ENCODE peak calls at places on chromosome 13, in four cellular contexts. Z is GM12878, G is H1, A is HepG2. X is an unnamed sample.

GRCh38 chr13:104565888-104566287 is 1499.7 kb upstream of the SLC10A2 start:
- DNase-seq in Z (no peak), G (no peak), A (no peak), X (no peak)

GRCh38 chr13:35789335-35790166 is 313.1 kb upstream of the MAB21L1 start:
- DNase-seq in A (peak), G (no peak), Z (no peak), X (no peak)

GRCh38 chr13:43783820-43784219 is 3.0 kb downstream of the ENOX1 start:
- DNase-seq in Z (no peak), G (no peak), A (no peak), X (no peak)

GRCh38 chr13:50676602-50677001 is 166.9 kb downstream of the DLEU7 start:
- DNase-seq in Z (no peak), G (no peak), A (no peak), X (no peak)

GRCh38 chr13:20408181-20408580 is 117.5 kb downstream of the CRYL1 start:
- DNase-seq in A (no peak), G (no peak), Z (no peak), X (no peak)

GRCh38 chr13:60335531-60335930 is 61.5 kb upstream of the TDRD3 start:
- DNase-seq in Z (no peak), G (no peak), A (peak), X (no peak)

GRCh38 chr13:111531505-111531904 is 211.1 kb downstream of the TEX29 start:
- DNase-seq in G (no peak), Z (no peak), A (no peak), X (no peak)

GRCh38 chr13:33817513-33817842 is 471 bp upstream of the RFC3 start:
- DNase-seq in A (no peak), Z (no peak), G (no peak), X (no peak)

GRCh38 chr13:44132710-44133109 is 240.9 kb upstream of the SERP2 start:
- DNase-seq in A (no peak), Z (no peak), G (no peak), X (no peak)

GRCh38 chr13:107866007-107866665 is 349.2 kb downstream of the LIG4 start:
- DNase-seq in G (peak), Z (no peak), A (no peak), X (peak)

GRCh38 chr13:36345438-36346221 is 564 bp downstream of the SPART start:
- DNase-seq in A (peak), Z (no peak), G (peak), X (peak)

GRCh38 chr13:112521073-112521685 is 66.8 kb downstream of the TUBGCP3 start:
- DNase-seq in A (no peak), Z (no peak), G (peak), X (no peak)

GRCh38 chr13:39283062-39283461 is 244.8 kb downstream of the NHLRC3 start:
- DNase-seq in A (no peak), Z (no peak), G (no peak), X (no peak)

GRCh38 chr13:43411741-43412140 is 375.0 kb downstream of the ENOX1 start:
- DNase-seq in A (no peak), Z (no peak), G (no peak), X (no peak)

GRCh38 chr13:112112534-112113276 is 45.8 kb downstream of the SOX1 start:
- DNase-seq in Z (no peak), A (no peak), G (no peak), X (no peak)

GRCh38 chr13:111621164-111621563 is 300.7 kb downstream of the TEX29 start:
- DNase-seq in A (no peak), G (no peak), Z (no peak), X (no peak)

GRCh38 chr13:112870062-112870352 is 99.0 kb upstream of the MCF2L start:
- DNase-seq in A (no peak), G (no peak), Z (no peak), X (no peak)

GRCh38 chr13:23725922-23726321 is 155.7 kb downstream of the TNFRSF19 start:
- DNase-seq in A (no peak), Z (no peak), G (no peak), X (no peak)

GRCh38 chr13:96075953-96076543 is 13.9 kb upstream of the HS6ST3 start:
- DNase-seq in A (peak), Z (no peak), G (no peak), X (no peak)

GRCh38 chr13:105220886-105221285 is 1314.6 kb downstream of the EFNB2 start:
- DNase-seq in Z (no peak), G (no peak), A (no peak), X (no peak)

GRCh38 chr13:99386911-99387788 is 80.0 kb upstream of the GPR183 start:
- DNase-seq in G (peak), A (peak), Z (peak), X (peak)

DNA sequence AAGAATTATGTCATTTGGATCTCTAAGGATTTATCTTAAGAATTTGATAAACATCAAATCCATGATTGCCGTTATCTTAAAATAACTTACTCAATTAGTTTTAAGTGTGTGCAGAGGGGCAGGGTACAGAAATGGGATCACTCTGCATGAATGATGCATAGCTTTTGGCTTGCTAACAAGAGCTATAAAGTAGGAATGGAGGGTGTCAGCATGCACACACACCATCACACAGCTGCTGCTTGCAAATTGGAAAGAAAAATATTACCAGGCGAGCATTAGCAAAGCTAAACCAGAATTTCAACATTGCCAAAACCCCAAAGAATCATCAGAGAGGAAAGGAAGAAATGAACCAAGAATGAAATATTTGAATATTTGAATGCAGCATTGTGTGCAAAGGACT is 580.6 kb downstream of the LMO7 start:
- DNase-seq in A (no peak), Z (no peak), G (no peak), X (no peak)
- TF ChIP-seq HDAC6 in A (no peak), Z (no peak), G (no peak), X (no peak)

GRCh38 chr13:41613984-41614581 is 156.7 kb downstream of the RGCC start:
- DNase-seq in Z (no peak), A (peak), G (no peak), X (no peak)
- TF ChIP-seq SRF in Z (no peak), A (no peak), G (no peak), X (no peak)

DNA sequence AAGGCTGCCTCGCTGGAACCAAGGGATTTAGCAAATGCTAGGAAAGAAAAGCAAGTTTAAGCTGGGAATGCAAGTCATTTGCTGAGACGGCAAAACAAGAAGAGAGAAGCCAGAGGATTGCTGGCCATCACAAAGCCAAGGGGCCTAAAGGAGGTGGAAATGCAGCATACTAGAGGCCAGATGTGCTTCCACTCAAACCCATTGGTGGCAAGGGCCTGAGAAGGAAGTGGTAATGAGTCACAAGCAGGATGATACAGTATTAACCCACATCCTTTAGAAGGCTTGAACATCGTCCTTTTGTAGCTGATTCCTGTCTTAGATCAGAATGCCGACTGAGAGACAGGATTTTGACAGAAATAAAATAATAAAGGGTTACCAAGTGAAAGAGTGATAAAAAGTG is 68.2 kb downstream of the ITGBL1 start:
- DNase-seq in Z (no peak), G (no peak), A (no peak), X (no peak)
- TF ChIP-seq HDAC6 in Z (no peak), G (no peak), A (no peak), X (no peak)

GRCh38 chr13:56718791-56719190 is 421.9 kb upstream of the PRR20A start:
- DNase-seq in A (no peak), Z (no peak), G (no peak), X (no peak)
- TF ChIP-seq SRF in A (no peak), Z (no peak), G (no peak), X (no peak)

GRCh38 chr13:74424455-74424854 is 290.3 kb upstream of the KLF12 start:
- DNase-seq in Z (no peak), G (no peak), A (no peak), X (no peak)

DNA sequence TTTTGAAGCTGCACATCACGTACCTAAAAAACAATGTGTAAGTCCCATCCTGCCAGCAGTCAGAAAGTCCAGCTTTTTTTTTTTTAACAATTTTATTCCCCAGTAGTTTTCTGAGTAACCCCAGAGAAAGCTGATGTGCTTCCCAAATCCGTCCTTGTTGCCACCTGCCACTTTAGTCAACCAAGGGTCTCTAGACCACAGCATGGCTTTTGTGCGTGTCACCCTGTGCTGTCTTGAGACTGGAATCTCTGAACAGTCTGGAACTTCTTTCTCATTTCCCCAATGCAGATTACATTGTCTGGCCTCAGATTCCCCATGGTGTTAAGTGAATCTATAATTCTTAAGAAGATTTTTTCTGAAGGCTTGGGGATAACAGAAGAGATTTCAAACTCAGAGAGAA is 289.2 kb upstream of the KLF12 start:
- DNase-seq in A (no peak), Z (no peak), G (no peak), X (no peak)
- TF ChIP-seq HDAC6 in A (no peak), Z (no peak), G (no peak), X (no peak)

DNA sequence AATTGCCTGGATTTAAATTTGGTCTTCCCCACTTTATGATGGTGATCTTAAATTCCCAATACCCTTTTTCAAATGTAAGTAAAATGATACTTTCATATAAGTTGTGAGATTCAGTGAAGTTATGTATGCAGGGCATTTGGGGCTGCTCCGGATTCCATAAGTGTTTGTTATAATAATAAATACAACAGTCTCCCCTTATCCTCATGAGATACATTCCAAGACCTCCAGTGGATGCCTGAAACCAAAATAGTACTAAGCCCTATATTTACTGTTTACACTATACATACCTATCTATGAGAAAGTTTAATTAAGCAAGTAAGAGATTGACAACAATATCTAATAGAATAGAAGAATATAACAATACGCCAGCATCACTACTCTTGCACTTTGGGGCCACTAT is 2237.8 kb downstream of the PCDH9 start:
- DNase-seq in A (no peak), G (no peak), Z (no peak), X (no peak)
- TF ChIP-seq SRF in A (no peak), G (no peak), Z (no peak), X (no peak)

X was measured in K562.